ENCODE peak calls at places on chromosomes 4 and X, in seven cellular contexts. E is colonic mucosa; W is MM.1S; M is mucosa of descending colon; D is left lung; G is CD8-positive, alpha-beta T cell; L is upper lobe of right lung. S is an unnamed sample.

GRCh38 chr4:81398379-81398778 is 73.3 kb downstream of the RASGEF1B start:
- DNase-seq in D (no peak), M (no peak), L (no peak), W (no peak), E (no peak), G (no peak), S (no peak)

GRCh38 chrX:133985164-133986007 is at the start of gene GPC3:
- DNase-seq in L (peak), E (peak), G (peak), D (peak), W (no peak), M (peak), S (peak)

GRCh38 chr4:40395908-40396806 is 61.0 kb downstream of the CHRNA9 start:
- DNase-seq in M (peak), G (no peak), D (no peak), E (peak), L (peak), W (no peak), S (no peak)

GRCh38 chr4:118417325-118417724 is 64.5 kb upstream of the PRSS12 start:
- DNase-seq in E (no peak), G (no peak), W (no peak), D (no peak), M (no peak), L (no peak), S (no peak)

GRCh38 chr4:145945431-145946155 is 7.0 kb upstream of the ZNF827 start:
- DNase-seq in M (no peak), W (no peak), D (no peak), L (no peak), G (no peak), E (no peak), S (no peak)

GRCh38 chr4:47084111-47084510 is 52.7 kb downstream of the GABRB1 start:
- DNase-seq in D (no peak), L (no peak), E (no peak), G (no peak), W (no peak), M (no peak), S (no peak)

GRCh38 chr4:2352171-2352570 is 66.3 kb downstream of the ZFYVE28 start:
- DNase-seq in W (no peak), E (no peak), L (peak), D (peak), M (no peak), G (no peak), S (no peak)

GRCh38 chr4:147714575-147715401 is 17.1 kb upstream of the ARHGAP10 start:
- DNase-seq in L (no peak), D (no peak), G (no peak), M (no peak), E (no peak), W (no peak), S (no peak)

GRCh38 chrX:78979789-78980464 is 34.7 kb downstream of the P2RY10 start:
- DNase-seq in E (no peak), M (no peak), L (no peak), G (no peak), W (peak), D (no peak), S (no peak)

GRCh38 chr4:53422367-53422766 is 44.9 kb downstream of the FIP1L1 start:
- DNase-seq in L (no peak), W (no peak), G (no peak), E (no peak), M (no peak), D (no peak), S (no peak)

GRCh38 chr4:77819409-77819835 is 254 bp upstream of the CNOT6L start:
- DNase-seq in G (no peak), D (peak), E (no peak), W (peak), L (peak), M (no peak), S (no peak)

GRCh38 chr4:85569730-85570299 is 94.9 kb downstream of the ARHGAP24 start:
- DNase-seq in W (peak), M (no peak), L (no peak), D (no peak), G (no peak), E (no peak), S (no peak)

GRCh38 chrX:133375558-133376340 is 39.5 kb downstream of the GPC4 start:
- DNase-seq in L (no peak), M (peak), G (no peak), E (peak), W (no peak), D (no peak), S (no peak)

GRCh38 chrX:28205905-28206304 is 224.7 kb upstream of the DCAF8L1 start:
- DNase-seq in L (no peak), M (peak), E (no peak), D (no peak), G (no peak), W (no peak), S (no peak)

GRCh38 chr4:78014889-78015886 is 41.9 kb upstream of the FRAS1 start:
- DNase-seq in D (no peak), W (no peak), M (no peak), E (no peak), L (no peak), G (no peak), S (no peak)

GRCh38 chr4:133969202-133969873 is 232.3 kb downstream of the PABPC4L start:
- DNase-seq in G (no peak), E (no peak), M (no peak), D (no peak), L (no peak), W (peak), S (peak)

GRCh38 chr4:155529197-155529596 is 137.5 kb upstream of the GUCY1A1 start:
- DNase-seq in G (no peak), D (no peak), L (no peak), E (no peak), M (peak), W (peak), S (peak)

GRCh38 chrX:103565752-103566151 is 19.6 kb upstream of the TCEAL4 start:
- DNase-seq in W (no peak), E (no peak), G (no peak), M (no peak), D (no peak), L (no peak), S (no peak)

DNA sequence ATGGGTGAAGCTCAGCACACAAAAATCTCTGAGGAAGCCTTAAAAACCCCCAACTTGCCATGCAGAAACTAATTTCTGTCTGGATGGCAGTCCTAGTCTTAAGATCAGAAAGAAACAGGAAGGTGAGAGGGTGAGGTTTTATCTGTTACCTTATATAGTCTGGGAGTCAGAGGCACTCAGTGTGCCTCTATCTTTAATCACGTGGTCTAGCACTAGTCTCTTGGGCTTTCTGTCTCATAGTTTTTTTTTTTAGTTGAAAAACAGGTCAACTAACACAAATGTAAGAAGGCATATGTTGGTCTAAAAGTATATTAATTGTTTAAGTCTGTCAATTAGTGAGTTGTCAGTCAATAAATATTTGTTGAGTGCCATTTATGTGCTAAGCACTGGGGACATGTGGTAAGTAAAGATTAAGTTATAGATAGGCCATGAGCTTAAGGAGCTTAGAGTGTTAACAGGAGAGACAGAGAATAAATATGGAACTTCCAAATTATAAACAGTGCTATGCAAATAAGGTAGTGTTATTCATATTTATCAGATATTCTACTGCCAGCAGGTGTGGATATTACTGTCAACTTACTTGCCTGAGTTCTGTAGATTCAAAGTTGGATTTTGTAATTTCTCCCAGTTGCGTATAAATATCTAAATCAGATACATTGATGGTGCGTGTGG is 6.9 kb downstream of the CYBB start:
- DNase-seq in D (no peak), L (no peak), M (no peak), W (peak), E (no peak), G (no peak), S (no peak)
- H3K4me3 ChIP-seq in D (no peak), L (no peak), M (no peak), W (peak), E (no peak), G (no peak), S (no peak)

DNA sequence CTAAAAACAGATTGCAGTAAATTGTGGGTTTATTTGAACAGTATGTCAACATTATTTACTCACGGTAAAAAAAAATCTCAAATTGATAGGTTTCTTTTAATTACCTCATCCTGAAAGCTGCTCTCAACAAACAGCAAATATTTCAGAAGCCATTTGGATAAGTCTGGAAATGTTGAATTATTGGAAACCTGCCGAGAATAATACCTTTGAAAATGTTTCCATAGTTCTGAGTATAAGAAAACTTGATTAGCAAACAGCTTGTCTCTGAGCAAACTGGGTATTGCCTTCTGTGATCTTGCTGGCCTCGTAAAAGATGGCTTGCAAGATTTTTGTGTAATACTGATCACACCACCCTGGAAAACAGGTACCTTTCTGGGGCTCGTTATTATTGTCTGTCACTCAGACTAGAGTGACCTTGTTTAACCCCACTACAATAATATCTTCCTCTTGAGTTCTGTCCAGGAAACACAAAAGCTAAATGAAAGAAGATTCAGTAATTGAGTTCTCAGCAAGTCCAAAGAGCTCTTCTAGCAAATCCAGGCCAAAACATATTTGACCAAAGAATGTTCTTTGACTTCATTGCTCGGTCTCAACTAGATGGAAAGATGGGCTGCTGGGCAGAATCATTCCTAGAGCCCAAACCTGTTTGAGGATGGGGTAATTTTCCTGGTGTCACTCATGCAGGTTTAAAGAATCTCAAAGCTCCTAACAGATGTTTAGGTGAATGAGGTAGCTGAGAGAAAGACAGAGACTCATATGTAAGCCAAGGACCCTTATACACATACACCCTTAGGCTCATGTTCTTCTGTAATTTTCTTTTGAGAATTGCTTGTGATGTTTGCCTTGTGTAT is 255.6 kb upstream of the JADE1 start:
- DNase-seq in M (no peak), D (no peak), E (no peak), W (peak), G (no peak), L (no peak), S (no peak)
- H3K4me3 ChIP-seq in M (no peak), D (peak), E (peak), W (peak), G (peak), L (peak), S (no peak)

GRCh38 chr4:165493359-165493758 is 114.6 kb downstream of the CPE start:
- DNase-seq in M (peak), G (peak), L (peak), W (peak), E (peak), D (peak), S (peak)
- H3K4me3 ChIP-seq in M (no peak), G (no peak), L (peak), W (peak), E (no peak), D (no peak), S (no peak)

DNA sequence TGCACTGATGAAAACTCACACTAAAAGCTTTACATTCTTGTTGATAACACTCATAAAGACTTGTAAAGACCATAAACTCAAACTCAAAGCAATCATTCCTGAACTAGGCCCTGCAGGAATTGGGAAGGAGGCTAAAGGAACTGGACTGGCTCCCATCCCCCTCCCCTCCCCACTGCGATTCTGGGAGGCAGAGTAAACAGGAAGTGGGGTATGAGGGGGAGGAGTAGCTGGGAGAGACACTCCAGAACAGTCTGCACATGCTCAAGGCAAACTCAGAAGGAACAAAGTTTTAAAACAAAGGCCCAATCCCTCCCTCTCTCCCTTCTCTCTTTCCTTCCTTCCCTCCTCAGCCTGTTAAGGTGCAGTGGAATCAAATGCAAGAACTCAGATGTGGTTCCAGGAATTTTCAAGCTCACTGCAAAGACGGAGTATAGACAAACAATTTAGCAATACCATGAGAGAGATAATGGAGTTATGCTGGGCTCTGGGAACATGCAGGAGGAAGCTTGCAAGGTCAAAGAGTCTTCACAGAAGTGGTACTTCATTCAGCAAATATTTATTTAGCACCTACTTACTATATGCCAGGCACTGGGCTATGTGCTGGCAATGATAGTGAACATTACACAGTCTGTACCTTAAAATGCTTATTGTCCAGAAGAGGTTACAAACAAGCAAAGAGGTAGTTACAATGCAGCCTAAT is 15.9 kb downstream of the MID1IP1 start:
- DNase-seq in L (peak), D (no peak), G (peak), E (peak), W (no peak), M (peak), S (no peak)
- H3K4me3 ChIP-seq in L (no peak), D (no peak), G (no peak), E (no peak), W (no peak), M (no peak), S (no peak)

DNA sequence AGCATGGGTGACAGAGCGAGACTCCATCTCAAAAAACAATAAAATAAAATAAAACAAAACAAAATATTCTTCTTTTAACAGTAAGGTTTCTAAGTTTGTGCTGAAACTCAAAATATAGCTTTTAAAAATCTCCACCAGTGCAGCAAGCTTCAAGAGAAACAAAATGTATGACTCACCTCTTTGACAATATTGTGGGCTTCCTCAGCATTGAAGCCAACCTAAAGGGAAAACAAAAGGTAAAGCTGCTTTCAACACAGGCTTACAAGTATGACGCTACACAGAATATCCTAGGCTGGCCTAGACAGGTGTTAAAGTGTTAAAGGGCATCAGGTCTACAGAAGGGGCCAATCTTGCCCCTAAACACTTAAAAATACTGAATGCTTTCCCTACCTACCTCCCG is 1.2 kb downstream of the DYNLT3 start:
- DNase-seq in E (no peak), M (no peak), D (no peak), G (no peak), W (no peak), L (no peak), S (no peak)
- H3K4me3 ChIP-seq in E (no peak), M (no peak), D (peak), G (no peak), W (peak), L (peak), S (no peak)

S was measured in Jurkat, Clone E6-1.